ENCODE peak calls at places on chromosomes 13 and 19, in eight cellular contexts. I is retina; X is dorsolateral prefrontal cortex; M is stimulated activated CD4-positive, alpha-beta T cell treated with anti-CD3 and anti-CD28 coated beads, Interleukin-1b, Interleukin-23, amount 100 ng/mL, for 4 hours; W is activated B cell treated with CpG ODN at 0.5 μM for 24 hours; L is H1; A is GM10248; H is tibial artery. Y is an unnamed sample.

GRCh38 chr13:91212229-91212628 is 135.3 kb upstream of the MIR17HG start:
- DNase-seq in L (no peak), W (no peak), H (no peak), I (no peak), X (no peak), A (no peak), M (no peak), Y (no peak)

GRCh38 chr19:41161903-41162302 is 31.1 kb upstream of the CYP2S1 start:
- DNase-seq in H (no peak), M (no peak), W (no peak), A (no peak), L (peak; percentile 89), X (no peak), I (no peak), Y (no peak)

GRCh38 chr19:45311640-45312039 is 11.0 kb downstream of the CKM start:
- DNase-seq in I (no peak), A (no peak), L (no peak), M (no peak), H (no peak), W (no peak), X (no peak), Y (no peak)

GRCh38 chr19:2554856-2555255 is 78.9 kb downstream of the GADD45B start:
- DNase-seq in A (no peak), W (no peak), L (no peak), I (no peak), X (no peak), H (peak; percentile 70), M (no peak), Y (no peak)

GRCh38 chr19:9986787-9987281 is 23.5 kb downstream of the COL5A3 start:
- DNase-seq in M (no peak), W (no peak), L (no peak), A (no peak), I (no peak), X (peak; percentile 31), H (peak; percentile 80), Y (peak; percentile 92)

GRCh38 chr13:32471187-32471922 is 43.4 kb upstream of the N4BP2L1 start:
- DNase-seq in X (peak; percentile 71), L (no peak), I (no peak), H (no peak), M (no peak), A (no peak), W (no peak), Y (no peak)

GRCh38 chr19:4423727-4424126 is 21.3 kb downstream of the CHAF1A start:
- DNase-seq in H (no peak), A (no peak), I (no peak), L (no peak), W (no peak), X (no peak), M (no peak), Y (no peak)

GRCh38 chr19:4742717-4743646 is 19.3 kb upstream of the DPP9 start:
- DNase-seq in X (no peak), M (no peak), W (no peak), L (peak; percentile 69), A (no peak), H (no peak), I (peak; percentile 89), Y (no peak)

GRCh38 chr13:58324130-58324529 is 692.6 kb downstream of the PCDH17 start:
- DNase-seq in M (no peak), A (no peak), W (no peak), L (no peak), I (no peak), H (no peak), X (no peak), Y (no peak)

GRCh38 chr13:101706651-101707050 is 254.2 kb downstream of the ITGBL1 start:
- DNase-seq in L (no peak), X (no peak), I (no peak), W (no peak), H (no peak), M (no peak), A (no peak), Y (peak; percentile 94)